ENCODE peak calls at places on chromosomes 4 and X, in ten cellular contexts. X is K562, J is right lobe of liver, G is H1, N is prostate gland, M is tibial nerve, Z is endothelial cell of umbilical vein, O is ovary, H is suprapubic skin, D is heart left ventricle. C is an unnamed sample.

GRCh38 chrX:46554942-46555341 is 9.7 kb upstream of the ZNF674 start:
- DNase-seq in X (no peak), J (no peak), G (no peak), N (no peak), M (no peak), Z (peak; percentile 25), O (no peak), H (no peak), D (no peak), C (no peak)

GRCh38 chrX:150663061-150663460 is 30.1 kb upstream of the MTMR1 start:
- DNase-seq in X (no peak), J (no peak), G (no peak), N (no peak), M (no peak), Z (no peak), O (no peak), H (no peak), D (no peak), C (no peak)

GRCh38 chr4:113979157-113979972 is at the start of gene ARSJ:
- DNase-seq in X (no peak), J (peak; percentile 66), G (peak; percentile 80), N (peak; percentile 62), M (peak; percentile 12), Z (peak; percentile 82), O (peak; percentile 85), H (peak; percentile 66), D (peak; percentile 59), C (peak; percentile 39)

GRCh38 chr4:154132406-154132805 is 343.5 kb upstream of the SFRP2 start:
- DNase-seq in X (no peak), J (no peak), G (no peak), N (no peak), M (no peak), Z (no peak), O (no peak), H (no peak), D (no peak), C (no peak)

GRCh38 chr4:67725981-67726380 is 25.0 kb upstream of the UBA6 start:
- DNase-seq in X (no peak), J (no peak), G (no peak), N (no peak), M (no peak), Z (no peak), O (no peak), H (no peak), D (no peak), C (no peak)

GRCh38 chr4:86717651-86718050 is 123.5 kb downstream of the PTPN13 start:
- DNase-seq in X (no peak), J (no peak), G (no peak), N (no peak), M (no peak), Z (no peak), O (no peak), H (no peak), D (no peak), C (no peak)

GRCh38 chr4:130747842-130748241 is 1651.9 kb downstream of the C4orf33 start:
- DNase-seq in X (no peak), J (no peak), G (no peak), N (no peak), M (no peak), Z (no peak), O (no peak), H (no peak), D (no peak), C (no peak)

GRCh38 chr4:151841107-151841506 is 80.3 kb upstream of the GATB start:
- DNase-seq in X (no peak), J (no peak), G (no peak), N (no peak), M (no peak), Z (no peak), O (no peak), H (no peak), D (no peak), C (no peak)

GRCh38 chr4:158912390-158913175 is 143.8 kb downstream of the FNIP2 start:
- DNase-seq in X (no peak), J (no peak), G (no peak), N (no peak), M (no peak), Z (no peak), O (no peak), H (no peak), D (no peak), C (no peak)

GRCh38 chr4:110364911-110365520 is 110.9 kb upstream of the ENPEP start:
- DNase-seq in X (no peak), J (no peak), G (no peak), N (no peak), M (no peak), Z (no peak), O (no peak), H (no peak), D (peak; percentile 44), C (no peak)

GRCh38 chr4:38488891-38489861 is 174.8 kb upstream of the KLF3 start:
- DNase-seq in X (no peak), J (no peak), G (peak; percentile 52), N (no peak), M (no peak), Z (no peak), O (no peak), H (no peak), D (no peak), C (peak; percentile 11)

GRCh38 chr4:38491854-38492478 is 172.0 kb upstream of the KLF3 start:
- DNase-seq in X (no peak), J (no peak), G (no peak), N (no peak), M (no peak), Z (no peak), O (no peak), H (no peak), D (no peak), C (no peak)

GRCh38 chr4:38493068-38493467 is 170.9 kb upstream of the KLF3 start:
- DNase-seq in X (no peak), J (no peak), G (no peak), N (no peak), M (no peak), Z (no peak), O (no peak), H (no peak), D (no peak), C (no peak)

GRCh38 chr4:38490753-38491446 is 173.1 kb upstream of the KLF3 start:
- DNase-seq in X (no peak), J (peak; percentile 64), G (no peak), N (no peak), M (no peak), Z (no peak), O (no peak), H (no peak), D (peak; percentile 33), C (no peak)

GRCh38 chr4:38489924-38490639 is 173.9 kb upstream of the KLF3 start:
- DNase-seq in X (no peak), J (no peak), G (no peak), N (peak; percentile 55), M (no peak), Z (no peak), O (no peak), H (no peak), D (peak; percentile 34), C (peak; percentile 4)
- H3K4me1 ChIP-seq in X (peaks cover 19% of the 10 kb centered on the region), J (no peaks in the 10 kb centered on the region), G (peaks cover 8% of the 10 kb centered on the region), N (no peaks in the 10 kb centered on the region), M (peaks cover 22% of the 10 kb centered on the region), Z (no peaks in the 10 kb centered on the region), O (peaks cover 2% of the 10 kb centered on the region), H (peaks cover 13% of the 10 kb centered on the region), D (peaks cover 21% of the 10 kb centered on the region), C (no peaks in the 10 kb centered on the region)

GRCh38 chrX:129779747-129780146 is at the start of gene SASH3:
- DNase-seq in X (no peak), J (peak; percentile 76), G (no peak), N (no peak), M (peak; percentile 40), Z (no peak), O (no peak), H (no peak), D (peak; percentile 70), C (peak; percentile 11)
- TF ChIP-seq POLR2A in X (no peak), J (no peak), G (no peak), N (no peak), M (no peak), Z (no peak), O (no peak), H (no peak), D (no peak), C (no peak)

DNA sequence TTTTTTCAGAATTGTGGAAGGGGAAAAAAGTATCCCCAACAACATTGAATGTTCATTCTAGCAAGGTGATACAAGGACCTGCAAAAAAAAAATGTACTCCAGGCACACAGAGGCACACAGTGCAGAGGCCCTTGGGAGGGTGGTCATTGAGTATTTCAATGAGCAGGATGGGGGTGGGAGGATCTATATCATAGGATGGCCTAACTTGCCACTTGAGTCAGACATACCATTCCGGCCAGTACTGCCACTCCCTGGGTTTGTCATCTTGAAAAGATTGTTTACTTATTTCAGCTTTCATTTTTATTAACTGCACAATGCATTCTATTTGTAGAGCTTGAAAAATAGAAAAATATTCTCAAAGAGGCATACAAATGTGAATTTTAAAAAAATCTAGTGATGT is 18.7 kb downstream of the ZNF595 start:
- DNase-seq in X (no peak), J (no peak), G (no peak), N (no peak), M (no peak), Z (no peak), O (no peak), H (no peak), D (no peak), C (no peak)
- H3K9me3 ChIP-seq in X (peaks cover 20% of the 10 kb centered on the region), J (peaks cover 60% of the 10 kb centered on the region), G (peaks cover 73% of the 10 kb centered on the region), N (peaks cover 2% of the 10 kb centered on the region), M (peaks cover 84% of the 10 kb centered on the region), Z (peaks cover 2% of the 10 kb centered on the region), O (peaks cover 48% of the 10 kb centered on the region), H (peaks cover 62% of the 10 kb centered on the region), D (peaks cover 36% of the 10 kb centered on the region), C (no peaks in the 10 kb centered on the region)

GRCh38 chr4:41158274-41158673 is 56.1 kb downstream of the APBB2 start:
- DNase-seq in X (no peak), J (no peak), G (no peak), N (no peak), M (no peak), Z (peak; percentile 20), O (no peak), H (no peak), D (no peak), C (no peak)

GRCh38 chr4:41154814-41155177 is 59.5 kb downstream of the APBB2 start:
- DNase-seq in X (no peak), J (no peak), G (no peak), N (no peak), M (no peak), Z (peak; percentile 70), O (no peak), H (no peak), D (no peak), C (no peak)

GRCh38 chr4:41157009-41157408 is 57.3 kb downstream of the APBB2 start:
- DNase-seq in X (no peak), J (no peak), G (no peak), N (no peak), M (no peak), Z (no peak), O (no peak), H (no peak), D (no peak), C (no peak)

GRCh38 chr4:41155194-41155830 is 59.0 kb downstream of the APBB2 start:
- DNase-seq in X (no peak), J (no peak), G (no peak), N (no peak), M (no peak), Z (peak; percentile 68), O (no peak), H (no peak), D (no peak), C (peak; percentile 42)

DNA sequence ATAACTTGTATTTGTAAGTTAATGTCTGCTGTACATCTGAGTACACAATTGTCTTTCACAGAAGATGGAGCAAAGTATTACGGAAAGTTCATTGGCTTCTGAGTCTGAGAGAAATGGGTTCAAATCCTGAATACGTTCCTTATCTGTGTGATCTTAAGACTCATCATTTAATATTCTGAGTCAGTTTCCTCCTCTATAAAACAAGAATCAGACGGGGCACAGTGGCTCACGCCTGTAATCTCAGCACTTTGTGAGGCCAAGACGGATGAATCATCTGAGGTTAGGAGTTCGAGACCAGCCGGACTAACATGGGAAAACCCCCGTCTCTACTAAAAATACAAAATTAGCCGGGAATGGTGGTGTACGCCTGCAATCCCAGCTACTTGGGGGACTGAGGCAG is 57.8 kb downstream of the APBB2 start:
- DNase-seq in X (no peak), J (no peak), G (no peak), N (no peak), M (no peak), Z (peak; percentile 87), O (no peak), H (no peak), D (no peak), C (no peak)
- H3K4me1 ChIP-seq in X (no peaks in the 10 kb centered on the region), J (no peaks in the 10 kb centered on the region), G (no peaks in the 10 kb centered on the region), N (no peaks in the 10 kb centered on the region), M (peaks cover 40% of the 10 kb centered on the region), Z (peaks cover 70% of the 10 kb centered on the region), O (peaks cover 9% of the 10 kb centered on the region), H (peaks cover 19% of the 10 kb centered on the region), D (peaks cover 33% of the 10 kb centered on the region), C (peaks cover 24% of the 10 kb centered on the region)

C was measured in thyroid gland.